ENCODE peak calls at places on chromosomes 11 and 22, in four cellular contexts. One of them, this sample, is unnamed.

GRCh38 chr11:9065614-9066431 is 25.6 kb downstream of the SCUBE2 start:
- DNase-seq in midbrain: no peak
- DNase-seq in Panc1: no peak
- DNase-seq in bronchial epithelial cell: no peak
- DNase-seq in this sample: no peak

GRCh38 chr11:48052183-48053040 is 72.1 kb downstream of the PTPRJ start:
- DNase-seq in midbrain: no peak
- DNase-seq in Panc1: no peak
- DNase-seq in bronchial epithelial cell: peak; percentile 67
- DNase-seq in this sample: no peak

GRCh38 chr22:46390652-46391301 is 55.3 kb downstream of the TRMU start:
- DNase-seq in midbrain: peak; percentile 0
- DNase-seq in Panc1: no peak
- DNase-seq in bronchial epithelial cell: peak; percentile 75
- DNase-seq in this sample: peak; percentile 54

GRCh38 chr11:66326261-66327111 is 9.6 kb upstream of the CD248 start:
- DNase-seq in midbrain: no peak
- DNase-seq in Panc1: no peak
- DNase-seq in bronchial epithelial cell: no peak
- DNase-seq in this sample: peak; percentile 31

GRCh38 chr11:5083602-5084001 is 14.2 kb downstream of the OR52E1 start:
- DNase-seq in midbrain: no peak
- DNase-seq in Panc1: no peak
- DNase-seq in bronchial epithelial cell: no peak
- DNase-seq in this sample: no peak

GRCh38 chr11:40434941-40435340 is 1024.5 kb downstream of the LRRC4C start:
- DNase-seq in midbrain: no peak
- DNase-seq in Panc1: no peak
- DNase-seq in bronchial epithelial cell: no peak
- DNase-seq in this sample: no peak

GRCh38 chr11:68584991-68585524 is 99.3 kb upstream of the GAL start:
- DNase-seq in midbrain: no peak
- DNase-seq in Panc1: no peak
- DNase-seq in bronchial epithelial cell: no peak
- DNase-seq in this sample: no peak

GRCh38 chr22:36201630-36202312 is at the start of gene APOL4:
- DNase-seq in midbrain: peak; percentile 9
- DNase-seq in Panc1: no peak
- DNase-seq in bronchial epithelial cell: no peak
- DNase-seq in this sample: no peak

GRCh38 chr22:28948404-28948803 is 65.0 kb downstream of the ZNRF3 start:
- DNase-seq in midbrain: no peak
- DNase-seq in Panc1: no peak
- DNase-seq in bronchial epithelial cell: no peak
- DNase-seq in this sample: no peak

GRCh38 chr11:130448416-130449068 is at the start of gene ADAMTS15:
- DNase-seq in midbrain: no peak
- DNase-seq in Panc1: no peak
- DNase-seq in bronchial epithelial cell: peak; percentile 72
- DNase-seq in this sample: peak; percentile 75

GRCh38 chr11:64048042-64048854 is 12.5 kb downstream of the FLRT1 start:
- DNase-seq in midbrain: peak; percentile 95
- DNase-seq in Panc1: no peak
- DNase-seq in bronchial epithelial cell: no peak
- DNase-seq in this sample: no peak

GRCh38 chr11:7081441-7081840 is 7.4 kb upstream of the RBMXL2 start:
- DNase-seq in midbrain: no peak
- DNase-seq in Panc1: no peak
- DNase-seq in bronchial epithelial cell: no peak
- DNase-seq in this sample: no peak

GRCh38 chr11:113356203-113356602 is 31.4 kb upstream of the ANKK1 start:
- DNase-seq in midbrain: no peak
- DNase-seq in Panc1: no peak
- DNase-seq in bronchial epithelial cell: no peak
- DNase-seq in this sample: no peak

GRCh38 chr11:28760676-28761390 is 652.6 kb downstream of the METTL15 start:
- DNase-seq in midbrain: no peak
- DNase-seq in Panc1: no peak
- DNase-seq in bronchial epithelial cell: peak; percentile 86
- DNase-seq in this sample: no peak

GRCh38 chr11:134802116-134802515 is 390.1 kb upstream of the B3GAT1 start:
- DNase-seq in midbrain: no peak
- DNase-seq in Panc1: no peak
- DNase-seq in bronchial epithelial cell: no peak
- DNase-seq in this sample: no peak

GRCh38 chr11:131195801-131196517 is 174.5 kb upstream of the NTM start:
- DNase-seq in midbrain: peak; percentile 19
- DNase-seq in Panc1: no peak
- DNase-seq in bronchial epithelial cell: peak; percentile 67
- DNase-seq in this sample: no peak

GRCh38 chr22:45262931-45263789 is 21.6 kb upstream of the UPK3A start:
- DNase-seq in midbrain: no peak
- DNase-seq in Panc1: no peak
- DNase-seq in bronchial epithelial cell: no peak
- DNase-seq in this sample: no peak

GRCh38 chr11:69409812-69410645 is 71.4 kb upstream of the LINC01488 start:
- DNase-seq in midbrain: no peak
- DNase-seq in Panc1: no peak
- DNase-seq in bronchial epithelial cell: no peak
- DNase-seq in this sample: no peak

GRCh38 chr11:69163842-69164241 is 8.1 kb downstream of the SMIM38 start:
- DNase-seq in midbrain: no peak
- DNase-seq in Panc1: no peak
- DNase-seq in bronchial epithelial cell: no peak
- DNase-seq in this sample: no peak

GRCh38 chr11:69212121-69213110 is 56.7 kb downstream of the SMIM38 start:
- DNase-seq in midbrain: no peak
- DNase-seq in Panc1: no peak
- DNase-seq in bronchial epithelial cell: no peak
- DNase-seq in this sample: no peak

GRCh38 chr11:100563541-100564280 is 123.4 kb upstream of the ARHGAP42 start:
- DNase-seq in midbrain: no peak
- DNase-seq in Panc1: no peak
- DNase-seq in bronchial epithelial cell: no peak
- DNase-seq in this sample: no peak

GRCh38 chr11:122803306-122803705 is 35.0 kb upstream of the CRTAM start:
- DNase-seq in midbrain: no peak
- DNase-seq in Panc1: no peak
- DNase-seq in bronchial epithelial cell: peak; percentile 100
- DNase-seq in this sample: no peak

GRCh38 chr11:68982134-68982533 is 1.3 kb upstream of the MRGPRD start:
- DNase-seq in midbrain: no peak
- DNase-seq in Panc1: no peak
- DNase-seq in bronchial epithelial cell: no peak
- DNase-seq in this sample: no peak

GRCh38 chr22:19289475-19290161 is 1.9 kb downstream of the CLTCL1 start:
- DNase-seq in midbrain: no peak
- DNase-seq in Panc1: no peak
- DNase-seq in bronchial epithelial cell: peak; percentile 74
- DNase-seq in this sample: no peak

GRCh38 chr11:134048028-134048427 is 20.8 kb upstream of the JAM3 start:
- DNase-seq in midbrain: no peak
- DNase-seq in Panc1: no peak
- DNase-seq in bronchial epithelial cell: no peak
- DNase-seq in this sample: no peak

GRCh38 chr22:50678651-50679521 is 6.3 kb downstream of the SHANK3 start:
- DNase-seq in midbrain: no peak
- DNase-seq in Panc1: no peak
- DNase-seq in bronchial epithelial cell: no peak
- DNase-seq in this sample: no peak

GRCh38 chr11:88815505-88815904 is 250.3 kb downstream of the GRM5 start:
- DNase-seq in midbrain: no peak
- DNase-seq in Panc1: no peak
- DNase-seq in bronchial epithelial cell: no peak
- DNase-seq in this sample: no peak

GRCh38 chr22:41110968-41111367 is 18.6 kb downstream of the EP300 start:
- DNase-seq in midbrain: no peak
- DNase-seq in Panc1: no peak
- DNase-seq in bronchial epithelial cell: no peak
- DNase-seq in this sample: no peak

GRCh38 chr11:117857734-117858369 is 18.6 kb downstream of the FXYD6 start:
- DNase-seq in midbrain: no peak
- DNase-seq in Panc1: no peak
- DNase-seq in bronchial epithelial cell: no peak
- DNase-seq in this sample: no peak

GRCh38 chr11:56716379-56716854 is 17.5 kb downstream of the OR9G1 start:
- DNase-seq in midbrain: no peak
- DNase-seq in Panc1: no peak
- DNase-seq in bronchial epithelial cell: peak; percentile 75
- DNase-seq in this sample: no peak

GRCh38 chr11:11972148-11972547 is 36.3 kb downstream of the DKK3 start:
- DNase-seq in midbrain: no peak
- DNase-seq in Panc1: no peak
- DNase-seq in bronchial epithelial cell: no peak
- DNase-seq in this sample: no peak

GRCh38 chr11:66048525-66049313 is at the start of gene GAL3ST3:
- DNase-seq in midbrain: no peak
- DNase-seq in Panc1: no peak
- DNase-seq in bronchial epithelial cell: no peak
- DNase-seq in this sample: no peak